ENCODE peak calls at places on chromosomes 4 and X, in five cellular contexts. Q, W, N, C and B are unnamed samples.

GRCh38 chrX:83521905-83522304 is 13.8 kb downstream of the POU3F4 start:
- DNase-seq in Q (no peak), C (no peak), N (no peak), W (no peak), B (no peak)

GRCh38 chr4:24470681-24471622 is 113.4 kb downstream of the DHX15 start:
- DNase-seq in W (no peak), C (peak; percentile 35), Q (no peak), N (peak; percentile 19), B (no peak)

GRCh38 chr4:175539498-175539897 is 272.6 kb downstream of the GPM6A start:
- DNase-seq in C (no peak), Q (no peak), N (no peak), W (no peak), B (no peak)

GRCh38 chr4:5045099-5045498 is 6.2 kb upstream of the STK32B start:
- DNase-seq in W (no peak), Q (no peak), C (no peak), N (no peak), B (no peak)

GRCh38 chrX:10242036-10242435 is 85.3 kb downstream of the CLCN4 start:
- DNase-seq in Q (no peak), N (no peak), W (no peak), C (no peak), B (no peak)

GRCh38 chr4:169351860-169352259 is 81.1 kb upstream of the SH3RF1 start:
- DNase-seq in Q (no peak), W (no peak), N (no peak), C (no peak), B (no peak)

GRCh38 chr4:126582737-126583136 is 1050.0 kb upstream of the INTU start:
- DNase-seq in Q (no peak), N (no peak), W (no peak), C (peak; percentile 11), B (no peak)

GRCh38 chr4:83178029-83178428 is 63.5 kb upstream of the PLAC8 start:
- DNase-seq in N (no peak), W (no peak), C (no peak), Q (no peak), B (no peak)

GRCh38 chr4:85005865-85006377 is 39.4 kb upstream of the WDFY3 start:
- DNase-seq in Q (no peak), N (no peak), C (peak; percentile 84), W (no peak), B (no peak)

GRCh38 chrX:119488749-119489148 is 20.5 kb downstream of the SLC25A5 start:
- DNase-seq in W (peak; percentile 80), C (no peak), Q (peak; percentile 57), N (no peak), B (no peak)

GRCh38 chr4:71009796-71010588 is 16.5 kb downstream of the DCK start:
- DNase-seq in W (no peak), Q (no peak), N (no peak), C (peak; percentile 41), B (no peak)

GRCh38 chr4:31104033-31104432 is 383.9 kb downstream of the PCDH7 start:
- DNase-seq in W (no peak), Q (no peak), N (no peak), C (no peak), B (no peak)

GRCh38 chrX:123648028-123648810 is 84.6 kb downstream of the THOC2 start:
- DNase-seq in N (peak; percentile 26), C (no peak), Q (no peak), W (no peak), B (no peak)

GRCh38 chrX:40169193-40170086 is 71.7 kb upstream of the BCOR start:
- DNase-seq in Q (peak; percentile 84), N (no peak), W (peak; percentile 66), C (no peak), B (no peak)

GRCh38 chr4:3013839-3014350 is 50.5 kb downstream of the GRK4 start:
- DNase-seq in C (no peak), N (no peak), Q (no peak), W (no peak), B (no peak)

GRCh38 chrX:53186363-53186762 is 38.6 kb downstream of the KDM5C start:
- DNase-seq in W (no peak), C (peak; percentile 96), N (no peak), Q (no peak), B (no peak)

GRCh38 chrX:13898603-13899002 is 81.7 kb upstream of the GPM6B start:
- DNase-seq in C (peak; percentile 88), Q (no peak), W (no peak), N (no peak), B (no peak)

GRCh38 chrX:70664726-70665125 is 220.1 kb downstream of the DLG3 start:
- DNase-seq in N (no peak), Q (no peak), W (no peak), C (peak; percentile 9), B (no peak)

GRCh38 chr4:164949448-164950118 is 27.9 kb downstream of the TRIM61 start:
- DNase-seq in N (no peak), Q (no peak), C (peak; percentile 27), W (no peak), B (no peak)

GRCh38 chrX:10360121-10360520 is 203.3 kb downstream of the CLCN4 start:
- DNase-seq in Q (no peak), W (no peak), N (no peak), C (no peak), B (no peak)

GRCh38 chr4:55524844-55525571 is 21.7 kb downstream of the CLOCK start:
- DNase-seq in W (no peak), C (peak; percentile 24), Q (no peak), N (no peak), B (no peak)

GRCh38 chr4:169810325-169811323 is 52.9 kb upstream of the HPF1 start:
- DNase-seq in Q (no peak), C (peak; percentile 55), W (no peak), N (peak; percentile 10), B (no peak)

GRCh38 chr4:74230902-74231499 is 73.1 kb downstream of the MTHFD2L start:
- DNase-seq in W (no peak), C (peak; percentile 77), Q (no peak), N (no peak), B (no peak)

GRCh38 chr4:74223098-74223497 is 65.2 kb downstream of the MTHFD2L start:
- DNase-seq in N (no peak), W (no peak), C (no peak), Q (no peak), B (no peak)

GRCh38 chr4:74223801-74224200 is 65.9 kb downstream of the MTHFD2L start:
- DNase-seq in W (no peak), Q (no peak), C (peak; percentile 71), N (no peak), B (no peak)

GRCh38 chr4:74228691-74229640 is 71.0 kb downstream of the MTHFD2L start:
- DNase-seq in C (peak; percentile 68), W (peak; percentile 76), N (peak; percentile 48), Q (peak; percentile 74), B (peak; percentile 78)
- TF ChIP-seq CTCF in C (peak; percentile 88), W (peak; percentile 55), N (peak; percentile 82), Q (peak; percentile 85), B (no peak)

DNA sequence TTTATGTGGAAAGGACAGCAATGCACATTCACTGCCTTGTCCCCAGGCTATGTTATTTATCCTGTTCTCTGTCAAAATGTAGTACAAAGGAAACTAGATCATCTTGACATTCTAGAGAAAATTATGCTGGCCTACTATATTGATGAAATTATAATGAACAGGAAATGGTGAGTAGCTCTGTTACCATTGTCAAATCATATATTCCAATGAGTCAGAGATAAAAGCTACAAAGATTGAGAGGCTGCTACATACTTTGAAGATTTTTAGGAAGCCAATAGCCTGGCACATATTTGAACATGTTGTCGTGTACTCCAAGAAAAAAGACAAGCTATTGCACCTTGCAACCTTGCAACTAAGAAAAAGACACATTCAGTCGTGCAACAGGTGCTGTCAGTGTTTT is 52.7 kb upstream of the TET2 start:
- DNase-seq in C (no peak), Q (no peak), N (no peak), W (no peak), B (no peak)
- TF ChIP-seq CTCF in C (no peak), Q (no peak), N (no peak), W (no peak), B (no peak)

DNA sequence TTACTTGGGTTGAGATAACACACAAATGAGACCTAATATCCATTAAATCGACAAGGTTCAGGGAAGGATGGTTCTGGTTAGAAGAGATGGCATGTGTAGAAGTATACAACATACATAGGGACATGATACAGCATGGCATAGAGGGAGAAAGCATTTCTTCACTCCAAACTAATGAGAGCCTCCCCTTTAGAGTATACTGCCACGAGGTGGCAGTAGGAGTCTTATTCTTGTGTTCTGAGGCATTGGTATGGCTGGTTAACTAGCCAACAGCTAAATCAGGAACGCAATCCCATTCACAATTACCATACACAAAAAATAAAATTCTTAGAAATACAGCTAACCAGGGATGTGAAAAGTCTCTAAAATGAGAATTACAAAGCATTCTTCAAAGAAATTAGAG is 29.1 kb upstream of the TRO start:
- DNase-seq in N (no peak), Q (no peak), C (peak; percentile 37), W (no peak), B (no peak)
- TF ChIP-seq CTCF in N (peak; percentile 47), Q (peak; percentile 18), C (peak; percentile 57), W (peak; percentile 34), B (no peak)

DNA sequence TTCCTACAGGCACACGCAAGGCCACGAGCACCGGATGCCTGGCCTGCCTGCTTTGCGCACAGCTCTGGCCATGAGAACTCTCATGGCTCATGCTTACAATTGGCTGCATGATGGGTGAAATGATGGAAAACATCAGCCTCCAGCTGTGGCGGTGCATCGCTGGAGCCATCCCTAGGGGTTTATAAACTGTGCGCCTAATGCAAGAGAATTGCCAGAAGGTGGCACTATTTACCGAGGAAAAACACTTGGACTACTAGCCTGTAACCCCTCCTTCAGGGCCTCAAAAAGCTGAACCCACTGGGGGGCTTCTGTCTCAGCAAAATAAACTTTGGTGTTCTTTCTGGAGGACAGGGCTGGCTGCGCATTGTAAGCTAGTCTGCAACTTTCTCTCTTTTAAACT is 51.9 kb downstream of the PHKA2 start:
- DNase-seq in N (no peak), W (no peak), C (no peak), Q (no peak), B (no peak)
- TF ChIP-seq CTCF in N (peak; percentile 44), W (peak; percentile 34), C (peak; percentile 21), Q (no peak), B (no peak)

GRCh38 chr4:89837385-89837995 is 529 bp upstream of the SNCA start:
- DNase-seq in Q (no peak), N (peak; percentile 29), W (no peak), C (peak; percentile 65), B (no peak)
- TF ChIP-seq CTCF in Q (no peak), N (peak; percentile 43), W (no peak), C (peak; percentile 46), B (no peak)

GRCh38 chrX:4277122-4277521 is 563.7 kb upstream of the PRKX start:
- DNase-seq in N (no peak), C (peak; percentile 2), Q (no peak), W (no peak), B (no peak)
- TF ChIP-seq CTCF in N (peak; percentile 19), C (peak; percentile 26), Q (no peak), W (no peak), B (no peak)

GRCh38 chr4:177505171-177505615 is 63.0 kb upstream of the AGA start:
- DNase-seq in Q (no peak), C (no peak), W (no peak), N (no peak), B (no peak)
- TF ChIP-seq CTCF in Q (no peak), C (no peak), W (no peak), N (peak; percentile 19), B (no peak)